ENCODE peak calls at places on chromosomes 13 and 19, in five cellular contexts. M is astrocyte of the cerebellum; G is CD8-positive, alpha-beta T cell; V is heart left ventricle; X is fibroblast of the aortic adventitia. F is an unnamed sample.

GRCh38 chr13:80037505-80037888 is 303.4 kb downstream of the SPRY2 start:
- DNase-seq in G (no peak), X (peak), M (peak), V (no peak), F (peak)

GRCh38 chr13:98451676-98452105 is 125.2 kb downstream of the STK24 start:
- DNase-seq in V (no peak), X (peak), M (peak), G (no peak), F (peak)

GRCh38 chr13:49026851-49027250 is 51.1 kb downstream of the FNDC3A start:
- DNase-seq in G (no peak), M (no peak), X (peak), V (no peak), F (peak)

GRCh38 chr19:7254590-7254989 is 39.6 kb downstream of the INSR start:
- DNase-seq in M (no peak), V (no peak), G (no peak), X (no peak), F (no peak)

GRCh38 chr19:10617409-10618121 is 7.8 kb upstream of the SLC44A2 start:
- DNase-seq in M (no peak), V (no peak), X (peak), G (no peak), F (peak)

GRCh38 chr19:30666301-30666803 is 294.2 kb downstream of the ZNF536 start:
- DNase-seq in M (no peak), X (peak), G (peak), V (no peak), F (peak)

GRCh38 chr19:48465215-48465614 is 4.0 kb upstream of the CYTH2 start:
- DNase-seq in X (no peak), G (no peak), V (no peak), M (no peak), F (no peak)

GRCh38 chr19:36032251-36033104 is at the start of gene CLIP3:
- DNase-seq in V (peak), X (peak), M (peak), G (peak), F (peak)

GRCh38 chr19:17103177-17103576 is 27.6 kb downstream of the MYO9B start:
- DNase-seq in G (no peak), M (no peak), V (no peak), X (peak), F (peak)

GRCh38 chr19:13881692-13882418 is 4.9 kb downstream of the NANOS3 start:
- DNase-seq in M (peak), X (peak), V (no peak), G (peak), F (peak)

GRCh38 chr19:5369962-5370367 is 29.4 kb upstream of the PTPRS start:
- DNase-seq in X (no peak), G (peak), M (no peak), V (no peak), F (peak)

GRCh38 chr13:95624020-95624419 is 20.5 kb downstream of the DZIP1 start:
- DNase-seq in M (no peak), X (peak), V (no peak), G (no peak), F (peak)

GRCh38 chr19:44611812-44612295 is 1.5 kb upstream of the IGSF23 start:
- DNase-seq in M (no peak), V (no peak), X (no peak), G (no peak), F (no peak)

GRCh38 chr19:4807188-4807587 is 15.7 kb downstream of the FEM1A start:
- DNase-seq in V (peak), M (no peak), G (no peak), X (no peak), F (no peak)

GRCh38 chr13:111302045-111302722 is 18.3 kb upstream of the TEX29 start:
- DNase-seq in V (no peak), G (no peak), X (no peak), M (no peak), F (no peak)

GRCh38 chr13:36098080-36098479 is 33.1 kb downstream of the DCLK1 start:
- DNase-seq in M (no peak), G (no peak), V (no peak), X (peak), F (no peak)

GRCh38 chr19:49133621-49134454 is 14.5 kb downstream of the PPFIA3 start:
- DNase-seq in X (peak), G (peak), M (no peak), V (peak), F (peak)

GRCh38 chr19:30096596-30097370 is 154.7 kb downstream of the URI1 start:
- DNase-seq in X (no peak), V (no peak), M (no peak), G (no peak), F (no peak)

GRCh38 chr13:90534617-90535340 is 812.7 kb upstream of the MIR17HG start:
- DNase-seq in G (no peak), V (no peak), X (no peak), M (no peak), F (no peak)

GRCh38 chr13:75961911-75962310 is 325.8 kb downstream of the LMO7 start:
- DNase-seq in G (no peak), X (no peak), M (no peak), V (no peak), F (no peak)

GRCh38 chr19:3420909-3421619 is 54.7 kb downstream of the NFIC start:
- DNase-seq in X (no peak), M (no peak), V (no peak), G (no peak), F (no peak)

GRCh38 chr19:58367698-58368454 is 5.3 kb upstream of the ZNF497 start:
- DNase-seq in G (no peak), V (no peak), X (no peak), M (no peak), F (no peak)

GRCh38 chr13:59790626-59791025 is 373.1 kb downstream of the DIAPH3 start:
- DNase-seq in V (no peak), X (peak), G (no peak), M (peak), F (peak)

GRCh38 chr13:50200562-50200961 is 185.3 kb downstream of the KCNRG start:
- DNase-seq in M (no peak), G (no peak), V (no peak), X (no peak), F (no peak)

GRCh38 chr19:11102944-11103343 is 13.7 kb downstream of the LDLR start:
- DNase-seq in M (no peak), G (no peak), X (no peak), V (no peak), F (no peak)

GRCh38 chr13:42153371-42153770 is 104.9 kb downstream of the DGKH start:
- DNase-seq in M (no peak), V (no peak), X (peak), G (no peak), F (peak)

GRCh38 chr19:50314724-50315700 is 14.2 kb downstream of the KCNC3 start:
- DNase-seq in X (no peak), G (no peak), V (no peak), M (no peak), F (no peak)

GRCh38 chr13:73189766-73190165 is 131.0 kb downstream of the KLF5 start:
- DNase-seq in G (no peak), V (no peak), M (no peak), X (no peak), F (no peak)

GRCh38 chr19:35436477-35437141 is 11.4 kb upstream of the FFAR2 start:
- DNase-seq in X (peak), V (no peak), G (no peak), M (no peak), F (peak)

DNA sequence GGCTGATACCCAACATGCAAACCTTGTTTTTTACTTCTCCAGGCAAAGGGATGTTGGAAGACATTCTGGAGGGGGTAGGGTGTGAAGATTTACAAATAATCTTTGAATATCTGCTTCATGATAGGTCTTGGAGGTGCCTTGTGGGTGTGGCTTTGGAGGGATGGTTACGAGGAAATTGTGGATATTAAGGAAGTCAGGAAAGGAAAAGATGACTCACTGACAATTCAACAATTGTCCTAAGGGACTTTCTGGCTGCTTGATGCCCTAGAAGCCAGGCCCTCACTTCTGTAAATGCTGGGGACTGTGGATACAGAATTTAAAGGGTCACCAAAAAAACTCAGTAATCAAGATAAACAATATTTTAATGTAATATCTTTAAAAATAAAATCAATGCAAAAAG is 37.4 kb upstream of the ZNF527 start:
- DNase-seq in V (no peak), G (no peak), M (no peak), X (peak), F (no peak)
- H3K4me3 ChIP-seq in V (peak), G (no peak), M (no peak), X (no peak), F (no peak)

GRCh38 chr19:37925212-37925611 is 18.2 kb downstream of the SIPA1L3 start:
- DNase-seq in V (no peak), M (no peak), X (no peak), G (no peak), F (no peak)

GRCh38 chr19:37926255-37926654 is 19.2 kb downstream of the SIPA1L3 start:
- DNase-seq in M (no peak), G (no peak), X (no peak), V (no peak), F (no peak)

GRCh38 chr19:37928527-37929286 is 21.7 kb downstream of the SIPA1L3 start:
- DNase-seq in X (no peak), M (no peak), G (no peak), V (no peak), F (no peak)

GRCh38 chr19:37929512-37929911 is 22.5 kb downstream of the SIPA1L3 start:
- DNase-seq in M (no peak), G (no peak), X (no peak), V (no peak), F (no peak)

GRCh38 chr19:37926711-37927110 is 19.7 kb downstream of the SIPA1L3 start:
- DNase-seq in X (no peak), V (no peak), M (no peak), G (no peak), F (no peak)
- H3K4me3 ChIP-seq in X (no peak), V (no peak), M (no peak), G (no peak), F (no peak)

DNA sequence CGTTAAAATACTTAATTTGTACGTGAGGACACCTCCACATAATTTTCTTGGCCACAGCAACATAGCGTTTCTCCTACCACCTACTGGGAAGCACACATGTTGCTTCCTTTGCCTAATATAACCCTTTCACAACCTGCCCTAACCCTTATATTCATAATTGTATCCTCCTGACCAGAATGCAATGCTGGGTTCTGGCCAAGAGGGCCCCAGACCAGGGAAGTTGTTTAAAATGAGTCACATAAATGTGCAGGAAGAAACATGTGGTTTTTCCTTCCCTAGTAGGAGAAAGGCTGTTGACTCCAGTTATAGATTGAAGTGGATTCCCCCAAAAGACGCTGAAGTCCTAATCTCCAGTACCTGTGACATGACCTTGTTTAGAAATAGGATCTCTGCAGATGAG is 187.3 kb downstream of the NUFIP1 start:
- DNase-seq in M (peak), G (no peak), V (no peak), X (peak), F (peak)
- H3K4me3 ChIP-seq in M (no peak), G (no peak), V (no peak), X (no peak), F (no peak)

DNA sequence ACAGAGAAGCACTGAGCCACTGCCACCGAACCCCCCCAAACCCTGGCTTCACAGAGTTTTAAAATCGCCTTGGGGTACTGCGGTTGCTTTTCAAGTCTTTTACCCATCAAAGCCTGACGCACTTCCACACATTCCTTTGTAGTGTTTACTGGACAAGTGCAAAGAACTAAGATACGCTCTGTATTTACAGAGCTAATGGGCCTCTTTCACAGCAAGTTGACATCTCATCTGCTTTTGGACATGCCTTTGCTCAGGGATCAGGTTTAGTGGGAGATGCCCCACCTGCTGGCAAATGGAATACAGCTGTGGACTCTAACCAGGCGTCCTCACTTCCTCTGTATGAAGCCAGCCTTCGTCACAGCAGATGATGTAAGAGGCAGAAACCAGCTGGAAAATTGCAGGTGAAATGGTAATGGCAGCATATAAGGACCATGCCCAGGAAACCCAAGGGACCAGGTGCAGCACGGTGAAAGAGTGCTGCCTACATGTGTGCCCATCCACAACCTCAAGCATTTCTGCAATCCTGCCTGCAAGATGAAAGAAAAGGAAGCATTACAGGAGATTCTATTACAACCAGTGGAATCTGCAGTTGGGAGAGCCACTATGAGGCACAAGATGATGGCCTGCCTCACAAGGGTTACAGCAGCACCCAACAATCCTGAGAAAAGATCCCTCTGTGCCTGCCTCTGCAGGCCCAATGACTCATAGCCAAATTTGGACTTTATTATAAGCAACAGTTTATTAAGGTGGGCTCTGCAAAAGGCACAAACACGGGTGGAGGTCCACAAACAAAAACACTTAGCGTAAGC is 34.7 kb downstream of the BRD4 start:
- DNase-seq in M (no peak), V (no peak), G (no peak), X (peak), F (peak)
- H3K4me3 ChIP-seq in M (no peak), V (no peak), G (peak), X (no peak), F (no peak)

GRCh38 chr19:42552086-42553065 is 24.1 kb upstream of the CEACAM1 start:
- DNase-seq in G (peak), X (no peak), V (no peak), M (no peak), F (no peak)

GRCh38 chr19:42555317-42555716 is 27.0 kb upstream of the CEACAM1 start:
- DNase-seq in M (no peak), G (no peak), X (no peak), V (peak), F (peak)

GRCh38 chr19:42554046-42554575 is 25.8 kb upstream of the CEACAM1 start:
- DNase-seq in M (no peak), V (no peak), X (no peak), G (peak), F (no peak)

GRCh38 chr19:42555801-42556200 is 27.5 kb upstream of the CEACAM1 start:
- DNase-seq in M (no peak), X (no peak), V (no peak), G (no peak), F (no peak)

DNA sequence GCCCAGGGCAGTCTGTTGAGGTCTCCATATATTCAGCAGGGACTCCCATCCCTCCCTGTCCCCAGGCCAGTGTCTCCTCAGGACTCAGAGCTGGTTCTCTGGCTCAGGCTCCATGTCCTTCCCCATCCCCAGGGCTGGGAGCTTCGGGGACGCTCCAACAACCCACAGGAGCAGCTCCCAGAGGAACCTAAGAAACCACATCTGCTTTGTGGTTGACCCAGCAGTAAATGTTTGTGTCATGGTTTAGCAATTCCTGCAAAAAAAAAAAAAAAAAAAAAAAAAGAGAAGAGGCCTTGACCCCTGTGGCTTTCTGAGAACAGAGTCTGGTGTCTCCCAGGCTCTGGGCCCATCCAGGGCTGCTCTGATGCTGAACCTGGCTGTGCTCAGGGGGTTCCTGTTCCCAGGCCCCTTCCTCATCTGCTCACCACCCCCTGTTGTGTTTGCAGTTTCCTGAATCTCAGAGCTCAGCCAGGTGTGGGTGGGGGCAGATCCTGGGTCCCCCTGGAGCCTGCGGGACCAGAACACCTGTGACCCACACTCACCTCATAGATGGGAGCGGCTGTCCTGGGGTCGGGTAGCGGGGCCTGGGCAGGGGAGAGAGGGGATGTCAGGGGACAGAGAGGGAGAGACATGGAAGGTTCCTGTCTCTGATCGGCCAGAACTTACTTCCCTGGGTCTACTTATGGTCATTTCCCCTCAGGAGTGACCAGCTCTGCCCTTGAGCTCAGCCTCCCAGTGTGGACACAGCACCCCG is 25.2 kb upstream of the CEACAM1 start:
- DNase-seq in M (peak), V (peak), G (peak), X (peak), F (peak)
- H3K4me3 ChIP-seq in M (no peak), V (no peak), G (no peak), X (no peak), F (no peak)

DNA sequence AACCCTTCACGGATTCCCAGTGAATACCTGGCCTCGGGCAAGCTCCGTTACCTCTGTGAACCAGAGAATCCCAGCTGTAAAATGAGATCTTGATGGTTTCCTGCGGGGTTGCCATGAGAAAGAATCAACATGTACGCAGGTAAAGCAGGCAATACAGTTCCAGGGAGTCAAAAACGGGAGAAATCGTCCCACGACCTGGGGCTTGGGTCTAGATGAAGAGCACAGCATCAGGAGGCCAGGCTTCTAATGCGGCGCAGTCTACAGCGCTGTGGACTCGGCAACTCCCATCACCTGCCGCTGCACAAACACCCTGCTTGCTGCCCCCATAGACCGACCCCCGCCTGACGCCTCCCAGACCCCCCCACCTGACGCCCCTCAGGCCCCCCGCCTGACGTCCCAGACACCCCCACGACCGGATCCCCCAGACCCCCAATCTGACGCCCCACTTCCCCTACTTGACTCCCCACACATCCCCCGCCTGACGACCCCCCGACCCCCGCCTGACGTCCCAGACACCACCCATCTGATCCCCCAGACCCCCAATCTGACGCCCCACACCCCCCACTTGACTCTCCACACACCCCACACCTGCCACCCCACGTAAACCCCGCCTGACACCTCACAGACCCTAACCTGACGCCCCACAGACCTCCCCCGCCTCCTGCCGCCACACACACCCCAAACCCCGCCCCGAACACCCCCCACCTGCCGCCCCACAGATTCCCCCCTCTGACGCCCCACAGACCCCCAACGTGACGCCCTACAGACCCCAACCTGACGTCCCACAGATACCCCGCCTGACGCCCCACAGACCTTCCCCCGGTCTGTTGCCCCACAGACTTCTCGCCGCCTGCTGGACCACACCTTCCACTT is 589 bp downstream of the LIG4 start:
- DNase-seq in M (no peak), G (no peak), X (no peak), V (peak), F (peak)
- H3K4me3 ChIP-seq in M (peak), G (no peak), X (peak), V (peak), F (peak)

DNA sequence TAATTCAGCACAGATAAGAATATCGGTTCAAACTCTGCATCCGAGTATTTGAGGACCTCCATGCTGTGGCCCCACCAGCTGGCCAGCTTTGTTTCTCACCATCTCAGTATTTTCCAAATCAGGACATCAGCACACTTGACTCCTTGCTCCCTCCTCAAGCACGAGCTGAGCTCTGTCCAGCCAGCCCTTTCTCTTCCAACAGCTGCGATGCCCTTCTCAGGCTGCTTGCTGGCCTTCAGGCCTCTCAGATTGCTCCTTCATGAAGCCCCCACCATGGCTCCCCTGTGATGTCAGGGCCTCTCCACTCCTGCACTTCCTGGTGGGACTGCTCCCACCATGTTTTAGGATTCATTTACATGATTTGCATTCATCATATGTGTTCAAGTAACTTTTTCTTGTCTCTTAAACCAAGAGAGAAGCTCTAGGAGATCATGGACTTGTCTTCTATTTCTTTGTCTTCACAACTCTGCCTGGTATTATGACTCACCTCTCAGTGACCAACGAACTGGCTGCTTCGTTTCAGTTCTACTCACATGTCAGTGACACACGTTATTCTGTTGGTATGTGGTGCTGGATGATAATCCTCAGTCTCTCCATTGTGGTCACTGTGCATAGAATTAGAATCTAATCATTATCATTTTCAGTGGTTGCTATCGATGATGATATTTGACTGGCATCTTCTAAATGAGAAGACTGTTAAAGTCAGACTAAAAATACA is 471.7 kb downstream of the EFNB2 start:
- DNase-seq in M (no peak), G (no peak), X (peak), V (no peak), F (peak)
- H3K4me3 ChIP-seq in M (no peak), G (no peak), X (no peak), V (no peak), F (no peak)